ENCODE peak calls at places on chromosome 18, in seven cellular contexts. E is body of pancreas, L is PC-3, H is cardiac muscle cell, O is aorta, D is prostate gland, I is neural progenitor cell. Z is an unnamed sample. For H3K27me3 and H3K36me3, the result is how much of the 10 kb centered on the place peaks cover.

GRCh38 chr18:24446453-24446852 is 14.0 kb upstream of the HRH4 start:
- DNase-seq in H (no peak), I (no peak), O (no peak), D (no peak), E (no peak), L (no peak), Z (no peak)

GRCh38 chr18:63320690-63321265 is 1.2 kb upstream of the BCL2 start:
- DNase-seq in I (peak), H (peak), O (peak), E (peak), L (peak), D (peak), Z (peak)

GRCh38 chr18:3653263-3653858 is 203.4 kb downstream of the TGIF1 start:
- DNase-seq in O (no peak), E (no peak), L (no peak), I (no peak), D (no peak), H (no peak), Z (no peak)

GRCh38 chr18:3281456-3282400 is 19.8 kb downstream of the MYL12B start:
- DNase-seq in E (no peak), L (peak), H (peak), O (no peak), D (peak), I (peak), Z (no peak)

GRCh38 chr18:74790451-74790850 is 192.8 kb downstream of the ZNF407 start:
- DNase-seq in I (no peak), L (no peak), D (no peak), O (no peak), E (no peak), H (no peak), Z (no peak)

GRCh38 chr18:46429649-46430224 is 227.3 kb downstream of the LOXHD1 start:
- DNase-seq in L (no peak), D (no peak), I (no peak), E (no peak), H (no peak), O (no peak), Z (no peak)

GRCh38 chr18:9091066-9091476 is 11.4 kb upstream of the NDUFV2 start:
- DNase-seq in H (no peak), L (no peak), E (no peak), O (no peak), I (no peak), D (no peak), Z (no peak)

GRCh38 chr18:57436193-57436964 is 1.2 kb downstream of the ONECUT2 start:
- DNase-seq in I (peak), O (no peak), H (no peak), D (no peak), E (no peak), L (no peak), Z (no peak)

GRCh38 chr18:6901283-6901926 is 171.9 kb downstream of the ARHGAP28 start:
- DNase-seq in I (no peak), H (no peak), O (no peak), D (no peak), L (no peak), E (no peak), Z (no peak)

GRCh38 chr18:70154591-70155194 is 50.8 kb downstream of the RTTN start:
- DNase-seq in O (no peak), E (no peak), H (no peak), D (no peak), L (peak), I (no peak), Z (no peak)

GRCh38 chr18:42414756-42415454 is 459.9 kb downstream of the PIK3C3 start:
- DNase-seq in E (peak), O (no peak), H (no peak), D (peak), L (no peak), I (no peak), Z (no peak)

GRCh38 chr18:25113081-25113480 is 238.9 kb downstream of the ZNF521 start:
- DNase-seq in H (peak), D (no peak), E (no peak), O (no peak), I (peak), L (no peak), Z (no peak)

GRCh38 chr18:32770181-32770650 is 2.6 kb downstream of the KLHL14 start:
- DNase-seq in E (peak), I (peak), H (peak), D (no peak), L (no peak), O (no peak), Z (no peak)
- H3K27me3 ChIP-seq in E (under half), I (half or more), H (under half), D (under half), L (under half), O (under half), Z (under half)

DNA sequence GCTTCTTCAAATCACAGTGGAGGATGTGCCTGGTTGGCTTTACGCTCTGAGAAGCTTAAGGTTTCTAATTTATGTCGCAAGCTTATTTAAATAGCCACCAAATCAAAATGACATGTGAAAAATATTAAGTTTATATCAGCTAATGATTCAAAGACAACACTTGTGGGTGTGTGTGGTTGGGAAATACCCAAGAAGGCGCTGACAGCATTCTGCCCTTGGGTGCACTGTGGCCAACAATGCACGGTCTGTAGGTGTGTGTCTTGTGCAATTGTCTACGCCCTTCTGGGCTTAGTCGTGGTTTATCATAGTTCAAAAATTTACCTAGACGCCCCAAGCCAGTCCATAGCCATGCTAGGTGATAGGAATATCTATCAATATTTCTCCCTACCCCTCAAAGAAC is 60.9 kb downstream of the KCTD1 start:
- DNase-seq in D (no peak), I (no peak), H (no peak), O (no peak), L (peak), E (no peak), Z (no peak)
- H3K27ac ChIP-seq in D (no peak), I (no peak), H (no peak), O (no peak), L (peak), E (no peak), Z (no peak)

GRCh38 chr18:12325726-12326245 is 17.7 kb downstream of the TUBB6 start:
- DNase-seq in I (no peak), D (no peak), H (no peak), L (no peak), O (no peak), E (no peak), Z (no peak)
- H3K36me3 ChIP-seq in I (under half), D (under half), H (half or more), L (under half), O (under half), E (under half), Z (under half)

GRCh38 chr18:77248873-77249582 is 620 bp upstream of the GALR1 start:
- DNase-seq in D (no peak), O (no peak), L (no peak), E (no peak), I (peak), H (no peak), Z (no peak)

GRCh38 chr18:77251730-77252050 is 2.0 kb downstream of the GALR1 start:
- DNase-seq in E (no peak), O (no peak), L (no peak), H (no peak), I (no peak), D (no peak), Z (no peak)

GRCh38 chr18:77249583-77250500 is at the start of gene GALR1:
- DNase-seq in O (no peak), D (no peak), L (no peak), H (peak), E (no peak), I (peak), Z (no peak)

GRCh38 chr18:77250926-77251729 is 1.5 kb downstream of the GALR1 start:
- DNase-seq in H (no peak), I (peak), L (no peak), O (no peak), E (no peak), D (no peak), Z (no peak)

DNA sequence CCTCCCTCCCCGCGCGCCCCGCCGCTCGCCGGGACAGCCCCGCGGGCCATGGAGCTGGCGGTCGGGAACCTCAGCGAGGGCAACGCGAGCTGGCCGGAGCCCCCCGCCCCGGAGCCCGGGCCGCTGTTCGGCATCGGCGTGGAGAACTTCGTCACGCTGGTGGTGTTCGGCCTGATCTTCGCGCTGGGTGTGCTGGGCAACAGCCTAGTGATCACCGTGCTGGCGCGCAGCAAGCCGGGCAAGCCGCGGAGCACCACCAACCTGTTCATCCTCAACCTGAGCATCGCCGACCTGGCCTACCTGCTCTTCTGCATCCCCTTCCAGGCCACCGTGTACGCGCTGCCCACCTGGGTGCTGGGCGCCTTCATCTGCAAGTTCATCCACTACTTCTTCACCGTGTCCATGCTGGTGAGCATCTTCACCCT is 865 bp downstream of the GALR1 start:
- DNase-seq in O (no peak), H (no peak), D (no peak), E (no peak), L (no peak), I (peak), Z (no peak)
- H3K27me3 ChIP-seq in O (under half), H (half or more), D (under half), E (under half), L (under half), I (half or more), Z (under half)

DNA sequence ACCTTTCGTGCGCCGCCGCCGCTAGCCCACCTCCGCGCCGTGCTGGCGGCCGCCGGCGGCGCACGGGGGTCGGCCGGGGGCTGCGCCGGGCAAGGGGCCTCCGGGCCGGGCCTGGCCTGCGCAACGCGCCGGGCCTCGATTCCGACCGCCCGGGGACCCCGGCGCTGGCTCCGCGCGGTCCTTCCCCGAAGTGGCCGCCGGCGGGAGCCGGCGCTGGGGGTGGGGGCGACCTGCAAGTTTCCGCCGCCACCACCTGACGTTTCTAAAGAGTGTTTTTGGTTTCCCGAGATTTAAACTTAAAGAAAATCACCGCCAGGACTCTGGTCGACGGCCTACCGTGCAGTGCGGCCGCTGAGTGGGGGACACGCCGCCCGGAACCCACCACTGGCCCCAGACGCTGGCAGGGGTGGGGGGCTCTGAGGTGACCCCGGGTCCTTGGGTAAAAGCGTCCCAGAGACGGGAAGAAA is 3.8 kb upstream of the GATA6 start:
- DNase-seq in O (no peak), D (no peak), H (peak), E (no peak), L (no peak), I (peak), Z (no peak)
- H3K27ac ChIP-seq in O (peak), D (no peak), H (peak), E (peak), L (no peak), I (no peak), Z (peak)

DNA sequence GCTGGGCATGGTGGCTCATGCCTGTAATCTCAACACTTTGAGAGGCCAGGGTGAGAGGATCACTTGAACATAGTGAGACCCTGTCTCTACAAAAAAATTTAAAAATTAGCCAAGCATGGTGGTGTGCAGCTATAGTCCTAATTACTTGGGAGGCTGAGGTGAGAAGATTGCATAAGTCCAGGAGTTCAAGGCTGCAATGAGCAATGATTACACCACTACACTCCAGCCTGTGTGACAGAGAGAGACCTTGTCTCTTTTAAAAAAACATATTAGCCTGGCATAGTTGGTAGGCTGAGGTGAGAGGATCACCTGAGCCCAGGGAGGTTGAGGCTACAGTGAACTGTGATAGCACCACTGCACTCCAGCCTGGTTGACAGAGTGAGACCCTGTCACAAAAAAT is 13.7 kb downstream of the TRAPPC8 start:
- DNase-seq in O (no peak), L (no peak), I (no peak), E (no peak), D (no peak), H (no peak), Z (no peak)
- H3K36me3 ChIP-seq in O (under half), L (under half), I (under half), E (under half), D (under half), H (under half), Z (under half)

DNA sequence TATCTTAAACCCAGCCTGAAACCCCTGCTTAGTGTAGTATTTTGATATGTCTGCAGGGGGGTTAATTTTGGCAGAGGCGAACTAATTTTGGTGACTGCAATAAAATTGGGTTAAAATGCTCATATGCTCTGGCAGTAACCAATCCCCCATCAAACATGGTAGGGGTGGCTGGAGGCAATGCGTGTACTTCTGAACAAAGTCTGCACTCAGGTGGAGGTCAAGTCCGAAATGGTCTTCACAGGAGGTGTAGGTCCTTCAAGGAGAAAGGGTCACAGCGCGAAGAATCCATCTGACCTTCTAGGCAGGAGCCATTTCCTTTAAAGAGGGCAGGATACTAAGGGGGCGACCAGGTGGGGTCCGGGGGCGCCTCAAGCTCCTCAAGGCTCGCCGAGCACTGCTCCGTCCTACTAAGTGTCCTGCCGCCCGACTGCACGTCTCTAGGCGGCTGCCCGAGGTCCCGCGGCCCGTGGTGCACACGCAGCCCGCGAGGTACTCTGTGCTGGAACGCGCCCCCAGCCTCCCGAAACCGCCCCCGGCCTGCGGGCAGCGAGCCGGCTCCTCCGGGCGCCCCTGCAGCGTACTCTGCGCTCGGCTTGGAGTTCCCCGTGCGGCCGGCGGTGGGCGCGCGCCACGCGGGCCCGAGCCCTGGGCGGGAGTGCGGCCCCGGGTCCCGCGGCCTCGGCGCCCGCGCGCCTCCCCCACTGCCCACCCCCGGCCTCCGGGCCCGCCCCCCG is 1.7 kb upstream of the LDLRAD4 start:
- DNase-seq in H (peak), I (peak), E (peak), O (peak), D (no peak), L (no peak), Z (peak)
- H3K27me3 ChIP-seq in H (under half), I (half or more), E (under half), O (under half), D (under half), L (half or more), Z (under half)

GRCh38 chr18:159933-160332 is 1.6 kb downstream of the USP14 start:
- DNase-seq in I (no peak), L (no peak), O (no peak), D (no peak), E (no peak), H (no peak), Z (no peak)
- H3K27ac ChIP-seq in I (no peak), L (no peak), O (no peak), D (peak), E (no peak), H (no peak), Z (no peak)